ENCODE peak calls at places on chromosomes 2 and 18, in five cellular contexts. H is NCI-H345; B is activated T-helper 1 cell treated with Interleukin-2 at 50 U/mL for 16 hours; M is activated CD4-positive, alpha-beta T cell treated with anti-CD3 and anti-CD28 coated beads, Interleukin-2, amount 10 ng/mL, durations not matched to agents 7 days and 5 days; P is GM04504. R is an unnamed sample.

GRCh38 chr2:85792783-85793441 is 39.1 kb downstream of the ATOH8 start:
- DNase-seq in H (no peak), B (no peak), M (no peak), P (peak), R (no peak)

GRCh38 chr2:182618672-182619079 is 97.4 kb upstream of the DNAJC10 start:
- DNase-seq in H (no peak), B (no peak), M (no peak), P (no peak), R (no peak)

GRCh38 chr18:30381826-30382225 is 660.7 kb downstream of the DSC3 start:
- DNase-seq in H (no peak), B (no peak), M (no peak), P (no peak), R (no peak)

GRCh38 chr2:46804794-46805193 is 110.8 kb downstream of the MCFD2 start:
- DNase-seq in H (no peak), B (no peak), M (no peak), P (no peak), R (no peak)

GRCh38 chr2:202064881-202065230 is 8.2 kb upstream of the KIAA2012 start:
- DNase-seq in H (no peak), B (no peak), M (no peak), P (no peak), R (no peak)

GRCh38 chr2:149431337-149431736 is 101.0 kb downstream of the LYPD6 start:
- DNase-seq in H (no peak), B (no peak), M (no peak), P (peak), R (no peak)

GRCh38 chr2:191171708-191172355 is 21.0 kb upstream of the STAT4 start:
- DNase-seq in H (no peak), B (no peak), M (no peak), P (peak), R (no peak)

GRCh38 chr18:39406941-39407340 is 1841.3 kb upstream of the CELF4 start:
- DNase-seq in H (no peak), B (no peak), M (no peak), P (no peak), R (no peak)

GRCh38 chr2:42101641-42102605 is 54.1 kb downstream of the PKDCC start:
- DNase-seq in H (no peak), B (peak), M (peak), P (no peak), R (no peak)

GRCh38 chr18:26362021-26362420 is 135.8 kb downstream of the TAF4B start:
- DNase-seq in H (no peak), B (no peak), M (no peak), P (no peak), R (no peak)

GRCh38 chr2:20633794-20634259 is 17.1 kb downstream of the HS1BP3 start:
- DNase-seq in H (no peak), B (no peak), M (no peak), P (no peak), R (no peak)

GRCh38 chr2:191012845-191013616 is 940 bp downstream of the STAT1 start:
- DNase-seq in H (no peak), B (no peak), M (no peak), P (no peak), R (no peak)

GRCh38 chr18:44946529-44947113 is 265.9 kb downstream of the SETBP1 start:
- DNase-seq in H (peak), B (no peak), M (no peak), P (no peak), R (no peak)

GRCh38 chr18:63356272-63356896 is 10.6 kb downstream of the KDSR start:
- DNase-seq in H (no peak), B (no peak), M (no peak), P (no peak), R (no peak)

GRCh38 chr18:71293322-71293721 is 1004.5 kb downstream of the SOCS6 start:
- DNase-seq in H (no peak), B (no peak), M (no peak), P (no peak), R (no peak)

GRCh38 chr2:214724741-214725140 is 84.7 kb downstream of the BARD1 start:
- DNase-seq in H (no peak), B (no peak), M (no peak), P (no peak), R (no peak)

GRCh38 chr2:60520477-60520876 is 33.0 kb downstream of the BCL11A start:
- DNase-seq in H (no peak), B (no peak), M (no peak), P (no peak), R (no peak)

GRCh38 chr2:65431417-65432226 is 777 bp downstream of the SPRED2 start:
- DNase-seq in H (peak), B (no peak), M (peak), P (no peak), R (peak)

GRCh38 chr18:48997985-48998831 is 47.4 kb upstream of the SMAD7 start:
- DNase-seq in H (peak), B (no peak), M (no peak), P (peak), R (no peak)

GRCh38 chr18:77632738-77633137 is 383.1 kb downstream of the GALR1 start:
- DNase-seq in H (no peak), B (no peak), M (no peak), P (no peak), R (no peak)

GRCh38 chr2:138716183-138716582 is 64.0 kb downstream of the NXPH2 start:
- DNase-seq in H (no peak), B (no peak), M (no peak), P (no peak), R (no peak)

GRCh38 chr2:29000481-29000880 is 19.4 kb downstream of the TOGARAM2 start:
- DNase-seq in H (no peak), B (no peak), M (peak), P (no peak), R (peak)

GRCh38 chr2:7880561-7880960 is 801.3 kb upstream of the ID2 start:
- DNase-seq in H (no peak), B (no peak), M (no peak), P (no peak), R (no peak)

GRCh38 chr18:6714027-6714426 is 15.5 kb upstream of the ARHGAP28 start:
- DNase-seq in H (no peak), B (no peak), M (no peak), P (no peak), R (no peak)

GRCh38 chr18:12293831-12294230 is 14.2 kb upstream of the TUBB6 start:
- DNase-seq in H (no peak), B (no peak), M (no peak), P (no peak), R (no peak)

GRCh38 chr2:32553829-32554432 is 73.9 kb upstream of the TTC27 start:
- DNase-seq in H (no peak), B (no peak), M (peak), P (peak), R (peak)

GRCh38 chr2:13650586-13651180 is 933.9 kb downstream of the TRIB2 start:
- DNase-seq in H (no peak), B (no peak), M (no peak), P (no peak), R (no peak)

GRCh38 chr2:134705861-134706586 is 12.8 kb downstream of the TMEM163 start:
- DNase-seq in H (peak), B (no peak), M (no peak), P (no peak), R (no peak)

GRCh38 chr2:139721454-139721995 is 941.3 kb upstream of the NXPH2 start:
- DNase-seq in H (peak), B (no peak), M (no peak), P (no peak), R (no peak)

GRCh38 chr2:192197387-192197786 is 2.7 kb upstream of the TMEFF2 start:
- DNase-seq in H (peak), B (no peak), M (no peak), P (no peak), R (no peak)

GRCh38 chr18:3715223-3716080 is 265.5 kb downstream of the TGIF1 start:
- DNase-seq in H (peak), B (no peak), M (no peak), P (no peak), R (peak)

GRCh38 chr18:5955861-5956260 is 60.5 kb upstream of the TMEM200C start:
- DNase-seq in H (no peak), B (no peak), M (no peak), P (no peak), R (no peak)

GRCh38 chr2:190456833-190457232 is 48.7 kb downstream of the MFSD6 start:
- DNase-seq in H (no peak), B (no peak), M (no peak), P (no peak), R (no peak)